ENCODE peak calls at places on chromosome 10, in nine cellular contexts. C is neural progenitor cell, N is ovary, G is uterus, U is thyroid gland, O is sigmoid colon, B is gastrocnemius medialis, Y is GM12878, S is psoas muscle. Z is an unnamed sample. For H3K36me3 and H3K9me3, the result is how much of the 10 kb centered on the place peaks cover.

GRCh38 chr10:31121797-31122586 is 90.3 kb upstream of the ZNF438 start:
- DNase-seq in U (no peak), N (no peak), Y (no peak), O (no peak), S (no peak), B (no peak), G (no peak), C (no peak), Z (no peak)

GRCh38 chr10:97531401-97531985 is 32.8 kb downstream of the UBTD1 start:
- DNase-seq in B (no peak), G (no peak), C (no peak), S (no peak), Y (no peak), N (no peak), O (no peak), U (no peak), Z (no peak)

GRCh38 chr10:16945566-16945965 is 128.3 kb upstream of the RSU1 start:
- DNase-seq in Y (no peak), C (no peak), U (peak), B (no peak), G (no peak), N (no peak), O (no peak), S (no peak), Z (no peak)

GRCh38 chr10:31708513-31708912 is 220.1 kb downstream of the ARHGAP12 start:
- DNase-seq in U (no peak), S (peak), O (no peak), B (no peak), Y (no peak), C (peak), N (no peak), G (no peak), Z (no peak)

GRCh38 chr10:28679941-28680752 is 2.8 kb downstream of the BAMBI start:
- DNase-seq in Y (no peak), O (no peak), C (peak), N (no peak), G (no peak), B (no peak), S (no peak), U (no peak), Z (no peak)

GRCh38 chr10:21171936-21172773 is 275.0 kb upstream of the NEBL start:
- DNase-seq in B (no peak), C (peak), S (no peak), Y (no peak), N (no peak), O (no peak), U (peak), G (no peak), Z (no peak)

GRCh38 chr10:49254556-49255318 is 44.2 kb upstream of the C10orf71 start:
- DNase-seq in U (no peak), O (no peak), N (no peak), G (no peak), B (no peak), S (no peak), C (no peak), Y (no peak), Z (no peak)

GRCh38 chr10:99525897-99526296 is 6.8 kb upstream of the NKX2-3 start:
- DNase-seq in C (no peak), G (no peak), Y (no peak), N (no peak), B (no peak), U (no peak), O (no peak), S (no peak), Z (no peak)

GRCh38 chr10:84214612-84215235 is 10.6 kb downstream of the LRIT2 start:
- DNase-seq in B (no peak), Y (no peak), S (no peak), O (no peak), U (no peak), C (peak), G (no peak), N (no peak), Z (no peak)

GRCh38 chr10:47438857-47439474 is 44.9 kb downstream of the ANXA8 start:
- DNase-seq in N (no peak), G (no peak), C (peak), S (no peak), U (no peak), Y (no peak), O (no peak), B (no peak), Z (no peak)

GRCh38 chr10:78896169-78896931 is 172.4 kb upstream of the ZMIZ1 start:
- DNase-seq in N (no peak), U (peak), B (peak), C (no peak), S (no peak), O (no peak), Y (no peak), G (no peak), Z (no peak)

GRCh38 chr10:55351431-55351830 is 550.4 kb upstream of the PCDH15 start:
- DNase-seq in C (peak), S (no peak), U (no peak), B (no peak), N (no peak), O (no peak), Y (no peak), G (no peak), Z (no peak)

GRCh38 chr10:28781296-28781695 is 104.0 kb downstream of the BAMBI start:
- DNase-seq in S (no peak), Y (no peak), N (no peak), U (no peak), O (no peak), C (no peak), B (no peak), G (no peak), Z (no peak)

GRCh38 chr10:106573106-106573505 is 591.4 kb downstream of the SORCS1 start:
- DNase-seq in Y (no peak), O (no peak), S (no peak), B (no peak), G (no peak), N (no peak), U (no peak), C (no peak), Z (no peak)

GRCh38 chr10:20871970-20872369 is 25.1 kb downstream of the NEBL start:
- DNase-seq in N (no peak), B (no peak), C (no peak), Y (no peak), G (no peak), U (no peak), O (no peak), S (no peak), Z (no peak)

GRCh38 chr10:102152545-102152890 is 329 bp downstream of the NOLC1 start:
- DNase-seq in S (no peak), O (no peak), N (no peak), C (no peak), Y (no peak), B (no peak), G (no peak), U (peak), Z (no peak)

GRCh38 chr10:96390460-96390864 is 31.7 kb upstream of the OPALIN start:
- DNase-seq in O (peak), G (no peak), S (peak), U (peak), Y (no peak), N (no peak), C (no peak), B (peak), Z (peak)

GRCh38 chr10:115022754-115023153 is 70.4 kb upstream of the ATRNL1 start:
- DNase-seq in U (no peak), O (no peak), B (no peak), N (no peak), G (no peak), Y (peak), S (no peak), C (no peak), Z (no peak)

GRCh38 chr10:25678666-25679065 is 255.4 kb upstream of the MYO3A start:
- DNase-seq in N (no peak), B (no peak), Y (no peak), U (no peak), O (no peak), C (no peak), S (no peak), G (no peak), Z (no peak)

GRCh38 chr10:80504158-80504811 is 33.4 kb upstream of the SH2D4B start:
- DNase-seq in G (no peak), U (peak), C (no peak), N (no peak), B (no peak), Y (no peak), O (no peak), S (peak), Z (no peak)

GRCh38 chr10:58952162-58952561 is 224.3 kb upstream of the PHYHIPL start:
- DNase-seq in U (no peak), N (peak), S (no peak), O (peak), B (peak), C (no peak), Y (no peak), G (peak), Z (no peak)

GRCh38 chr10:14860782-14861181 is 17.9 kb upstream of the SUV39H2 start:
- DNase-seq in N (no peak), G (no peak), O (no peak), U (no peak), S (no peak), B (no peak), Y (no peak), C (no peak), Z (no peak)

GRCh38 chr10:45198596-45199379 is 116.6 kb downstream of the OR13A1 start:
- DNase-seq in B (no peak), N (no peak), O (no peak), U (no peak), Y (no peak), S (peak), C (no peak), G (no peak), Z (peak)

GRCh38 chr10:100325164-100325563 is 4.9 kb downstream of the PKD2L1 start:
- DNase-seq in U (no peak), Y (no peak), N (no peak), O (no peak), S (no peak), G (no peak), B (no peak), C (peak), Z (no peak)

GRCh38 chr10:13673165-13673564 is 86.4 kb downstream of the PRPF18 start:
- DNase-seq in O (no peak), U (no peak), S (no peak), N (no peak), G (no peak), C (peak), Y (no peak), B (no peak), Z (no peak)

GRCh38 chr10:13669182-13669860 is 82.6 kb downstream of the PRPF18 start:
- DNase-seq in Y (no peak), U (no peak), C (no peak), G (no peak), O (peak), N (no peak), B (no peak), S (no peak), Z (no peak)

GRCh38 chr10:13670311-13670710 is 83.5 kb downstream of the PRPF18 start:
- DNase-seq in N (no peak), G (no peak), C (peak), Y (no peak), S (no peak), B (no peak), O (peak), U (no peak), Z (no peak)

GRCh38 chr10:13672505-13672904 is 85.7 kb downstream of the PRPF18 start:
- DNase-seq in O (peak), G (no peak), S (no peak), U (no peak), B (no peak), N (no peak), C (peak), Y (no peak), Z (no peak)

GRCh38 chr10:13671874-13672273 is 85.1 kb downstream of the PRPF18 start:
- DNase-seq in U (no peak), G (no peak), O (peak), S (no peak), B (no peak), C (no peak), N (no peak), Y (no peak), Z (no peak)
- H3K36me3 ChIP-seq in U (under half), G (under half), O (under half), S (under half), B (under half), C (under half), N (under half), Y (under half), Z (under half)

GRCh38 chr10:18164093-18164492 is 23.9 kb downstream of the CACNB2 start:
- DNase-seq in U (no peak), S (no peak), G (no peak), B (no peak), C (no peak), N (no peak), O (no peak), Y (no peak), Z (no peak)
- H3K27ac ChIP-seq in U (no peak), S (no peak), G (peak), B (no peak), C (no peak), N (no peak), O (peak), Y (no peak), Z (no peak)

GRCh38 chr10:8412541-8412940 is 358.1 kb downstream of the GATA3 start:
- DNase-seq in O (no peak), C (no peak), G (no peak), N (no peak), S (no peak), U (no peak), Y (no peak), B (no peak), Z (no peak)
- H3K9me3 ChIP-seq in O (under half), C (under half), G (under half), N (under half), S (under half), U (under half), Y (under half), B (under half), Z (under half)

GRCh38 chr10:94571528-94571927 is 25.9 kb downstream of the HELLS start:
- DNase-seq in C (no peak), N (no peak), B (no peak), O (no peak), U (no peak), G (no peak), Y (no peak), S (no peak), Z (no peak)

GRCh38 chr10:94567714-94568520 is 22.3 kb downstream of the HELLS start:
- DNase-seq in B (no peak), Y (no peak), U (no peak), N (no peak), O (no peak), G (no peak), S (no peak), C (no peak), Z (no peak)
- H3K36me3 ChIP-seq in B (under half), Y (under half), U (under half), N (under half), O (under half), G (under half), S (under half), C (under half), Z (under half)

GRCh38 chr10:72011468-72011867 is 47.3 kb downstream of the CHST3 start:
- DNase-seq in Y (no peak), U (no peak), B (no peak), S (no peak), C (no peak), N (no peak), G (no peak), O (no peak), Z (no peak)

GRCh38 chr10:72011016-72011415 is 46.8 kb downstream of the CHST3 start:
- DNase-seq in G (no peak), O (no peak), Y (no peak), N (no peak), B (no peak), U (no peak), C (no peak), S (no peak), Z (no peak)

GRCh38 chr10:72009430-72010081 is 45.4 kb downstream of the CHST3 start:
- DNase-seq in N (peak), O (peak), C (peak), U (peak), B (peak), S (peak), G (peak), Y (no peak), Z (peak)

GRCh38 chr10:72009062-72009429 is 44.9 kb downstream of the CHST3 start:
- DNase-seq in O (no peak), Y (no peak), S (no peak), B (no peak), G (no peak), N (no peak), C (no peak), U (no peak), Z (no peak)

GRCh38 chr10:72010234-72010992 is 46.2 kb downstream of the CHST3 start:
- DNase-seq in G (no peak), U (no peak), B (no peak), N (no peak), O (peak), S (no peak), C (no peak), Y (no peak), Z (no peak)
- H3K27ac ChIP-seq in G (peak), U (peak), B (peak), N (peak), O (peak), S (peak), C (no peak), Y (no peak), Z (peak)

DNA sequence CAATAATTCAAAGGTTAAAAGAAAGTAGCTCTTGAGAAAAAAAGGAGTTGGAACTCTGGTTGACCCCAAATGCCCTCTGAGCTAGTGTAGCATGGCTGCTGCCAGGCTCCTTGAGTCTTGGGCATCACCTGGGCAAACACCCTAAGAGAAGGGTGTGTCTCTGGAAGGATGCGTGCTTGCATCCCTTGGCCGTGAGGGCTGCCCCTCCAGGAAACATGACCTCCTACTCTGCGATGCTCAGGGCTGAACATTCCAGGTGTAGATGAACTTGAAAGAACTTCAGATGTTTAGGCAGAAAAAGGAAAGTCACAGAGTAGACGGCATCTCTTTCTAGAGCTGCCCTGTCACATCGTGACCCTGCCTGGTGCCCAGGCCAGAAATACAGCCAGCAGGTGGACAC is 189.4 kb upstream of the TCERG1L start:
- DNase-seq in O (no peak), C (no peak), B (no peak), U (no peak), N (no peak), S (no peak), Y (no peak), G (no peak), Z (no peak)
- H3K9me3 ChIP-seq in O (under half), C (under half), B (under half), U (under half), N (under half), S (under half), Y (under half), G (under half), Z (under half)

GRCh38 chr10:128058106-128058745 is 68.0 kb downstream of the MKI67 start:
- DNase-seq in Y (no peak), U (no peak), G (no peak), S (no peak), C (no peak), B (no peak), O (no peak), N (no peak), Z (no peak)
- H3K36me3 ChIP-seq in Y (under half), U (under half), G (under half), S (under half), C (under half), B (under half), O (under half), N (under half), Z (half or more)

DNA sequence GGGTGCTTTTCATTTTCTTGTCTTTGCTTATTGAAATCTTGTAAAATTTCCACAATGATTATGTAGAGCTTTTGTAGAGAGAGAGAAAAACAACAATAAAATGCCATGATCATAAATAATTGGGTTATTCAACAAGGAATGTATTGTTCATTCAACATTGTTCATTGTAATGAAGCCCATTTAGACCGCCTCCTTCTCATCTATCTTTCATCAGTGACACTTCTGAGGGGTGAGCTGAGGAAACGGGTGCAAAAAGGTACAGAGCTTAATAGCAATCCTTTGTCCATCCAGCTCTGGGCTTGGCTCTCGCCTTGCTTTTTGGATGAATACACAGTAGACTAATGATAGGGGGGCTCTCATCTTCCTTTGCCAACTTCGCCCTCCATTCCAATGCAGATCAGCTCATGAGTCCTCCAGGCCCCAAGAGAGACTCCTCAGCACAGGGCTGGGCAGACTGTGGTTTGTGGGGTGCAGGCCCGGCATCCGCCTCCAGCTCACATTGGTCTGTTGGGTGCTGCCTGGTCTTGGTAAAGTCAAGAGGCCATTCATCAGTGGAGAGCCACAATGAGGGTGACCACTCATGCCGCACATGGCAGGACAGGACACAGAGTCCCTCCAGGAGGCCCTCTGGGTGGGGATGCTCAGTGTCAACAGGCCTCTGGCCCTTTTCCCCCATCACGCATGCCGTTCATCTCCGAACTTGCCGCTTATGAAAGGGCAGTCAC is 17.9 kb upstream of the PPA1 start:
- DNase-seq in B (no peak), U (no peak), N (no peak), S (no peak), G (no peak), O (no peak), C (no peak), Y (no peak), Z (no peak)
- H3K27ac ChIP-seq in B (no peak), U (no peak), N (no peak), S (no peak), G (no peak), O (no peak), C (no peak), Y (no peak), Z (no peak)

Z was measured in heart right ventricle.